ENCODE peak calls at places on chromosomes 1 and 21, in five cellular contexts. M is right atrium auricular region, Z is brain microvascular endothelial cell, T is BJ, B is omental fat pad. Q is an unnamed sample.

GRCh38 chr1:221712198-221712684 is 29.6 kb downstream of the DUSP10 start:
- DNase-seq in M (no peak), Z (peak; percentile 73), T (peak; percentile 50), B (no peak), Q (no peak)

GRCh38 chr1:56025942-56026341 is 553.4 kb downstream of the PLPP3 start:
- DNase-seq in M (no peak), Z (no peak), T (no peak), B (no peak), Q (no peak)

GRCh38 chr1:162627662-162628296 is 4.5 kb upstream of the DDR2 start:
- DNase-seq in M (no peak), Z (peak; percentile 34), T (no peak), B (no peak), Q (no peak)

GRCh38 chr1:62355095-62355494 is 35.9 kb upstream of the KANK4 start:
- DNase-seq in M (no peak), Z (no peak), T (no peak), B (no peak), Q (no peak)

GRCh38 chr21:28280611-28281010 is 712.1 kb downstream of the LTN1 start:
- DNase-seq in M (no peak), Z (no peak), T (no peak), B (no peak), Q (no peak)

GRCh38 chr21:41767606-41768370 is 936 bp upstream of the RIPK4 start:
- DNase-seq in M (no peak), Z (no peak), T (no peak), B (no peak), Q (no peak)

GRCh38 chr1:26287033-26287711 is 7.3 kb downstream of the SH3BGRL3 start:
- DNase-seq in M (no peak), Z (no peak), T (no peak), B (no peak), Q (no peak)

GRCh38 chr1:108865316-108865910 is 8.5 kb upstream of the AKNAD1 start:
- DNase-seq in M (no peak), Z (no peak), T (no peak), B (no peak), Q (no peak)

GRCh38 chr1:205298191-205298994 is 23.2 kb downstream of the NUAK2 start:
- DNase-seq in M (no peak), Z (peak; percentile 99), T (peak; percentile 78), B (no peak), Q (no peak)

GRCh38 chr1:156119503-156120209 is 5.1 kb downstream of the LMNA start:
- DNase-seq in M (peak; percentile 80), Z (peak; percentile 78), T (no peak), B (no peak), Q (no peak)

GRCh38 chr21:14736162-14736561 is 190.0 kb upstream of the SAMSN1 start:
- DNase-seq in M (no peak), Z (no peak), T (no peak), B (no peak), Q (no peak)

GRCh38 chr21:38494688-38495087 is 3.6 kb downstream of the ERG start:
- DNase-seq in M (no peak), Z (peak; percentile 45), T (no peak), B (no peak), Q (no peak)

GRCh38 chr1:41158147-41158875 is 83.8 kb downstream of the SCMH1 start:
- DNase-seq in M (no peak), Z (no peak), T (no peak), B (no peak), Q (no peak)

GRCh38 chr21:28228624-28228995 is 764.1 kb downstream of the LTN1 start:
- DNase-seq in M (no peak), Z (no peak), T (no peak), B (no peak), Q (no peak)

GRCh38 chr1:71339238-71339637 is 258.4 kb upstream of the ZRANB2 start:
- DNase-seq in M (no peak), Z (no peak), T (no peak), B (no peak), Q (no peak)

GRCh38 chr1:244603498-244603897 is 49.4 kb upstream of the DESI2 start:
- DNase-seq in M (no peak), Z (peak; percentile 12), T (no peak), B (no peak), Q (no peak)

GRCh38 chr1:27298632-27299384 is 23.2 kb upstream of the TMEM222 start:
- DNase-seq in M (no peak), Z (no peak), T (no peak), B (no peak), Q (no peak)

GRCh38 chr1:45018599-45019230 is 6.7 kb downstream of the UROD start:
- DNase-seq in M (peak; percentile 55), Z (peak; percentile 54), T (no peak), B (no peak), Q (no peak)

GRCh38 chr1:60430375-60430774 is 356.8 kb upstream of the C1orf87 start:
- DNase-seq in M (no peak), Z (no peak), T (no peak), B (no peak), Q (no peak)

GRCh38 chr21:16358784-16359183 is 629.0 kb downstream of the USP25 start:
- DNase-seq in M (no peak), Z (no peak), T (no peak), B (no peak), Q (no peak)

GRCh38 chr1:180893614-180894013 is 19.1 kb upstream of the KIAA1614 start:
- DNase-seq in M (peak; percentile 42), Z (no peak), T (no peak), B (no peak), Q (no peak)

GRCh38 chr1:65527672-65528071 is 107.2 kb downstream of the LEPR start:
- DNase-seq in M (no peak), Z (no peak), T (peak; percentile 74), B (no peak), Q (no peak)

GRCh38 chr1:39608906-39609305 is 30.5 kb downstream of the HEYL start:
- DNase-seq in M (no peak), Z (no peak), T (no peak), B (no peak), Q (no peak)

GRCh38 chr1:75765697-75766355 is 20.2 kb upstream of the RABGGTB start:
- DNase-seq in M (no peak), Z (peak; percentile 21), T (peak; percentile 49), B (no peak), Q (no peak)

GRCh38 chr1:161092621-161093028 is 3.3 kb upstream of the NECTIN4 start:
- DNase-seq in M (no peak), Z (peak; percentile 35), T (no peak), B (no peak), Q (no peak)

GRCh38 chr1:187203257-187203656 is 374.5 kb downstream of the PLA2G4A start:
- DNase-seq in M (no peak), Z (peak; percentile 12), T (no peak), B (no peak), Q (no peak)

GRCh38 chr1:119097380-119097779 is 43.1 kb downstream of the WARS2 start:
- DNase-seq in M (no peak), Z (no peak), T (no peak), B (no peak), Q (no peak)

GRCh38 chr1:87508247-87508646 is 179.6 kb downstream of the LMO4 start:
- DNase-seq in M (no peak), Z (no peak), T (no peak), B (no peak), Q (no peak)

DNA sequence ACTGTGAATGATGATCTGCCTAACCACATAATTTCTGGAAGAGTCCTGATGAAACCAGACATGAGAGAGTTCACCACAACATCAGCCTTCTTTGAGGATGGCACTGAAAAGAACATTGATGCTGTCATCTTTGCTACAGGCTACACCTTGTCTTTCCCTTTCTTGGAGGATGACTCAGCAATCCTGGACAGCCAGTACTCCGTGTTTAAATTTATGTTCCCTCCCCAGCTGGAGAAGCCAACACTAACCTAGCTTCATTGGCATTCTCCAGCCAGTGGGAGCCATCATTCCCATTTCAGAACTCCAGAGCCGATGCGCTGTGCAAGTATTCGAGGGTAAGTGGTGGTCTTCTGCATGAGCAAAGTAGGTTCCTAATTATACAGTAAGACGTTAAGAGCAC is 164.1 kb upstream of the POGK start:
- DNase-seq in M (no peak), Z (no peak), T (no peak), B (no peak), Q (no peak)
- TF ChIP-seq CTCF in M (no peak), Z (no peak), T (no peak), B (no peak), Q (no peak)

DNA sequence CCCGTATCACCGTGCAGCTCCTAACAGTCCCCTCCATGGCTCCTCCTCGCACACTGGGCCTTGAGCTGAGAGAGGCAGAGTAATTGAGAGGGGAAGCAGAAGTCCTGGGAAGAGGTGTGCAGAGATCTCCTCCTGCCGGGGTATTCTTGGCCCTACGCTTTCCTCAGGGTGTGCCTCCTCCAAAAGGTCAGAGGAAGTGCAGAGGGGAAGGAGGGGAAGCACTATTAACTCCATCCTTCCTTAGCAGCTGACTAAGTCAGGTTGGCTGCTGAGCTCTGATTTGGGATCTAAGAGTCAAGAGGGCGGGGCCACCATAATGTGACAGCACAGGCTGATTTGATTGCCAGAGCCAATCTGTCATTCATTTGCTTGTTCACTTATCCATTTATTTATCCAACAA is 12.3 kb downstream of the ATP2B4 start:
- DNase-seq in M (no peak), Z (no peak), T (no peak), B (no peak), Q (no peak)
- TF ChIP-seq CTCF in M (no peak), Z (no peak), T (no peak), B (no peak), Q (no peak)

GRCh38 chr1:197003132-197003531 is 25.8 kb downstream of the CFHR5 start:
- DNase-seq in M (no peak), Z (no peak), T (no peak), B (no peak), Q (no peak)

GRCh38 chr1:197001828-197002227 is 24.5 kb downstream of the CFHR5 start:
- DNase-seq in M (no peak), Z (no peak), T (no peak), B (no peak), Q (no peak)

DNA sequence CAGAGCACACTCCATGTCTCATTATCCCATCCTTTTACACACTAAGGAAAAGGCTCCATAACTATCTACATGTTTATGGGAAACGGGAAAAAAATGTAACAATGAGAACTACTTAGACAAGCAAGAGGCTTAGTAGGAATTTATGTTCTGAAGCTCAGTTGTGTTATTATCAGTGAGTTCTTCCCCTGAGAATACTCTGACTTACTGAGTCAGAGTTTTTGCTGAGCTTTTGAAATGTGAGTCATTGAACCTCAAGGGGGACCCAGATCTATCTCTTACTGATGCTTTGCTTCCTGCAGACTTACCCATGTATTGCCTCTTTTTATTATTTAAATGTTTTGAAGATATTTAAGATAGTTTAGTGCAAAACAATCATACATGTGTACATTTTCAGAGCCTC is 20.1 kb downstream of the CFHR5 start:
- DNase-seq in M (no peak), Z (peak; percentile 77), T (no peak), B (no peak), Q (no peak)
- TF ChIP-seq CTCF in M (no peak), Z (no peak), T (no peak), B (no peak), Q (no peak)

GRCh38 chr1:53412285-53413174 is 46.7 kb upstream of the DMRTB1 start:
- DNase-seq in M (no peak), Z (no peak), T (no peak), B (no peak), Q (no peak)

GRCh38 chr1:53414632-53415031 is 44.6 kb upstream of the DMRTB1 start:
- DNase-seq in M (no peak), Z (no peak), T (no peak), B (no peak), Q (no peak)

GRCh38 chr1:53415432-53415831 is 43.8 kb upstream of the DMRTB1 start:
- DNase-seq in M (no peak), Z (no peak), T (no peak), B (no peak), Q (no peak)

GRCh38 chr1:53411541-53412152 is 47.6 kb upstream of the DMRTB1 start:
- DNase-seq in M (no peak), Z (no peak), T (no peak), B (no peak), Q (no peak)

GRCh38 chr1:53413175-53414001 is 45.8 kb upstream of the DMRTB1 start:
- DNase-seq in M (no peak), Z (peak; percentile 89), T (peak; percentile 31), B (no peak), Q (no peak)
- TF ChIP-seq CTCF in M (no peak), Z (no peak), T (no peak), B (no peak), Q (no peak)

Q was measured in type B pancreatic cell.